ENCODE peak calls at places on chromosomes 12 and 14, in five cellular contexts. One of them, this sample, is unnamed.

GRCh38 chr12:5789469-5789968 is 155.5 kb downstream of the ANO2 start:
- DNase-seq in osteocyte: no peak
- DNase-seq in astrocyte of the spinal cord: no peak
- DNase-seq in type B pancreatic cell: no peak
- DNase-seq in WTC11: no peak
- DNase-seq in this sample: no peak

GRCh38 chr12:10584415-10584814 is 29.0 kb downstream of the MAGOHB start:
- DNase-seq in osteocyte: no peak
- DNase-seq in astrocyte of the spinal cord: peak; percentile 2
- DNase-seq in type B pancreatic cell: no peak
- DNase-seq in WTC11: no peak
- DNase-seq in this sample: no peak

GRCh38 chr12:20382117-20382516 is 13.8 kb downstream of the PDE3A start:
- DNase-seq in osteocyte: no peak
- DNase-seq in astrocyte of the spinal cord: no peak
- DNase-seq in type B pancreatic cell: no peak
- DNase-seq in WTC11: no peak
- DNase-seq in this sample: no peak

GRCh38 chr12:22284871-22285270 is 49.6 kb downstream of the ST8SIA1 start:
- DNase-seq in osteocyte: no peak
- DNase-seq in astrocyte of the spinal cord: no peak
- DNase-seq in type B pancreatic cell: no peak
- DNase-seq in WTC11: no peak
- DNase-seq in this sample: no peak

GRCh38 chr12:19018302-19018980 is 111.1 kb upstream of the PLEKHA5 start:
- DNase-seq in osteocyte: no peak
- DNase-seq in astrocyte of the spinal cord: peak; percentile 85
- DNase-seq in type B pancreatic cell: no peak
- DNase-seq in WTC11: no peak
- DNase-seq in this sample: no peak

GRCh38 chr12:125533434-125534029 is 468.3 kb downstream of the AACS start:
- DNase-seq in osteocyte: no peak
- DNase-seq in astrocyte of the spinal cord: peak; percentile 4
- DNase-seq in type B pancreatic cell: peak; percentile 80
- DNase-seq in WTC11: peak; percentile 86
- DNase-seq in this sample: no peak

GRCh38 chr12:122226366-122227222 is 742 bp upstream of the DIABLO start:
- DNase-seq in osteocyte: no peak
- DNase-seq in astrocyte of the spinal cord: no peak
- DNase-seq in type B pancreatic cell: no peak
- DNase-seq in WTC11: no peak
- DNase-seq in this sample: no peak

GRCh38 chr12:21296751-21297406 is 37.8 kb downstream of the SLCO1A2 start:
- DNase-seq in osteocyte: no peak
- DNase-seq in astrocyte of the spinal cord: peak; percentile 35
- DNase-seq in type B pancreatic cell: no peak
- DNase-seq in WTC11: no peak
- DNase-seq in this sample: no peak

GRCh38 chr14:28767851-28768548 is 1.4 kb downstream of the FOXG1 start:
- DNase-seq in osteocyte: no peak
- DNase-seq in astrocyte of the spinal cord: no peak
- DNase-seq in type B pancreatic cell: no peak
- DNase-seq in WTC11: peak; percentile 84
- DNase-seq in this sample: no peak

GRCh38 chr14:21924479-21924878 is 250.9 kb upstream of the OR4E1 start:
- DNase-seq in osteocyte: no peak
- DNase-seq in astrocyte of the spinal cord: no peak
- DNase-seq in type B pancreatic cell: no peak
- DNase-seq in WTC11: peak; percentile 18
- DNase-seq in this sample: no peak

GRCh38 chr12:6653987-6654386 is 6.8 kb upstream of the ACRBP start:
- DNase-seq in osteocyte: no peak
- DNase-seq in astrocyte of the spinal cord: no peak
- DNase-seq in type B pancreatic cell: no peak
- DNase-seq in WTC11: no peak
- DNase-seq in this sample: no peak

GRCh38 chr12:97181571-97182265 is 274.7 kb downstream of the NEDD1 start:
- DNase-seq in osteocyte: no peak
- DNase-seq in astrocyte of the spinal cord: no peak
- DNase-seq in type B pancreatic cell: no peak
- DNase-seq in WTC11: no peak
- DNase-seq in this sample: no peak

GRCh38 chr12:118011377-118011776 is 5.1 kb upstream of the RFC5 start:
- DNase-seq in osteocyte: no peak
- DNase-seq in astrocyte of the spinal cord: no peak
- DNase-seq in type B pancreatic cell: no peak
- DNase-seq in WTC11: no peak
- DNase-seq in this sample: no peak

GRCh38 chr14:33776871-33777270 is 174.0 kb downstream of the EGLN3 start:
- DNase-seq in osteocyte: no peak
- DNase-seq in astrocyte of the spinal cord: no peak
- DNase-seq in type B pancreatic cell: no peak
- DNase-seq in WTC11: no peak
- DNase-seq in this sample: no peak

GRCh38 chr14:80208426-80208950 is 2.8 kb downstream of the DIO2 start:
- DNase-seq in osteocyte: no peak
- DNase-seq in astrocyte of the spinal cord: no peak
- DNase-seq in type B pancreatic cell: no peak
- DNase-seq in WTC11: no peak
- DNase-seq in this sample: no peak

GRCh38 chr12:704516-705242 is 41.4 kb upstream of the NINJ2 start:
- DNase-seq in osteocyte: no peak
- DNase-seq in astrocyte of the spinal cord: no peak
- DNase-seq in type B pancreatic cell: no peak
- DNase-seq in WTC11: no peak
- DNase-seq in this sample: no peak

GRCh38 chr12:43988838-43989560 is 153.1 kb downstream of the TMEM117 start:
- DNase-seq in osteocyte: no peak
- DNase-seq in astrocyte of the spinal cord: no peak
- DNase-seq in type B pancreatic cell: no peak
- DNase-seq in WTC11: no peak
- DNase-seq in this sample: no peak

GRCh38 chr14:100221419-100222218 is 17.3 kb upstream of the YY1 start:
- DNase-seq in osteocyte: no peak
- DNase-seq in astrocyte of the spinal cord: peak; percentile 72
- DNase-seq in type B pancreatic cell: no peak
- DNase-seq in WTC11: peak; percentile 57
- DNase-seq in this sample: no peak

GRCh38 chr14:91207008-91207407 is 37.5 kb downstream of the GPR68 start:
- DNase-seq in osteocyte: no peak
- DNase-seq in astrocyte of the spinal cord: no peak
- DNase-seq in type B pancreatic cell: no peak
- DNase-seq in WTC11: no peak
- DNase-seq in this sample: no peak

GRCh38 chr12:79691299-79692248 is 810 bp upstream of the PAWR start:
- DNase-seq in osteocyte: no peak
- DNase-seq in astrocyte of the spinal cord: peak; percentile 93
- DNase-seq in type B pancreatic cell: no peak
- DNase-seq in WTC11: no peak
- DNase-seq in this sample: peak; percentile 79

GRCh38 chr12:8996682-8997405 is 7.5 kb downstream of the KLRG1 start:
- DNase-seq in osteocyte: no peak
- DNase-seq in astrocyte of the spinal cord: peak; percentile 28
- DNase-seq in type B pancreatic cell: no peak
- DNase-seq in WTC11: no peak
- DNase-seq in this sample: peak; percentile 9

GRCh38 chr12:1864456-1864855 is 44.1 kb downstream of the LRTM2 start:
- DNase-seq in osteocyte: peak; percentile 82
- DNase-seq in astrocyte of the spinal cord: no peak
- DNase-seq in type B pancreatic cell: no peak
- DNase-seq in WTC11: no peak
- DNase-seq in this sample: no peak

DNA sequence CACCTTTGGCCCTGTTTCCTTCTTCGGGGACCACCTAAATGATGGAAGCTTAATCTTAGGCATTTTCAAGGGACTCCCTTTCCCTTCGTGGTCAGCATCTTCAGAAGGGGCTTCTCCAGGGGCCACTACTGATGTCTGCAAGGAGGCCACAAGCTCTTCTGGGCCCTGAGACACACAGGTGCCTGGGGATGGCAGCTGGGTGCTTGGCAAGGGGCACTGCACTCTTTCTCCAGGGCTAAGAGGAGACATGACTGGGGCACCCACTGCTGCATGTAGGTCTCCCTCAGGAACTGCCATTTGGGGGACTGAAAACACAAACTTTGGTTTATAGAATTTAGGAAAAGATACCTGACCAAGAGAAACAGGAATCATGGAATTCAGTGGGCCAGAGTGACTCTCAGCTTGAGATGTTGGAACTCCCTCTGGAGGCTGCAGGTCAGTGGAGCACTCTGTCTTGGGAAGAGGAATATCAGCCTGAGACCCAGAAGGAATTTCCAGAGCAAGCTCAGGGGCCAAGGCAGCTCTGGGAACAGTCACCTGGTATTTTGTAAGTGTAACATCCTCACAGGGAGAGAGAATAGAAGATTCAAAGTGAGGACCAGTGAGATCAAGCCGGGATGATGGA is 16.0 kb downstream of the PLD4 start:
- DNase-seq in osteocyte: no peak
- DNase-seq in astrocyte of the spinal cord: no peak
- DNase-seq in type B pancreatic cell: no peak
- DNase-seq in WTC11: peak; percentile 9
- DNase-seq in this sample: no peak
- TF ChIP-seq CTCF in osteocyte: no peak
- TF ChIP-seq CTCF in astrocyte of the spinal cord: peak; percentile 10
- TF ChIP-seq CTCF in type B pancreatic cell: peak; percentile 21
- TF ChIP-seq CTCF in WTC11: no peak
- TF ChIP-seq CTCF in this sample: peak; percentile 19

GRCh38 chr12:48058771-48059170 is 47.1 kb downstream of the SENP1 start:
- DNase-seq in osteocyte: no peak
- DNase-seq in astrocyte of the spinal cord: no peak
- DNase-seq in type B pancreatic cell: no peak
- DNase-seq in WTC11: no peak
- DNase-seq in this sample: no peak

GRCh38 chr12:48063530-48063929 is 42.3 kb downstream of the SENP1 start:
- DNase-seq in osteocyte: no peak
- DNase-seq in astrocyte of the spinal cord: no peak
- DNase-seq in type B pancreatic cell: no peak
- DNase-seq in WTC11: no peak
- DNase-seq in this sample: no peak

GRCh38 chr12:48067250-48067938 is 38.5 kb downstream of the SENP1 start:
- DNase-seq in osteocyte: no peak
- DNase-seq in astrocyte of the spinal cord: no peak
- DNase-seq in type B pancreatic cell: no peak
- DNase-seq in WTC11: no peak
- DNase-seq in this sample: no peak

GRCh38 chr12:48060474-48060873 is 45.4 kb downstream of the SENP1 start:
- DNase-seq in osteocyte: no peak
- DNase-seq in astrocyte of the spinal cord: no peak
- DNase-seq in type B pancreatic cell: no peak
- DNase-seq in WTC11: no peak
- DNase-seq in this sample: no peak

DNA sequence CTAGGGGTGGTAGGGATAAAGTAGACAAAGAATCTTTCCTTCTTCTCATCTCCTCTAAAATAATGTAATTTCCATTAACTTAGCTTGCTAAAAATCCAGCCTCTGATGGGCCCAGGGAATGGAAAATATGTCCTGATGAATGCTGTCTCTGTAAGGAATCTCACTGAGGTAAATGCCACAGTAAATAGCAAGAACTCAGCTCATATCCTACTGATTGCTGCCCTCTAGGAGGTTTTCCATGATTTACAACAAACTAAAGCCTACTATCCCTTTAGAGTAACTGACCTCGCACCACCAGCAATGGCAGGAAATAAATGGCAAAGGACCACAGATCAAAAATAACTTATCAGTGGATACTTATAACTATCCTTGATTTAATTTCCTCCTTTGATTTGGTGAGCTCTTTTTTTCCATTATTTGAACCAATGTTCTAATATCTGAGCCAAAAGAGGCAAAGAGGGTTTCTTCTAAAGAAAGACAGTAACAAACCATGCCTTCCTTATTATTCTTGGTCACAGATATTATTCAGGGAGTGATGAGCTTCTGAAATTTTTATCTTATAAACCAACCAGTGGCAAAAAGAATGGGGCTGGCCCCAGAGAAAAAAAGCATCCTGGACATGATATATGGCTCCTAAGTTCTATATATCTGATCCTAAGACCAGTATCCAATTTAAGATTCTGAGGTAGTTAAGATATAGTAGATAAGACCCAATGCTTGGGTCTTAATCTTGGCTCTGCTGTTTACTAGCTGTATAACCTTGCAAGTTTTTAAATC is 43.7 kb downstream of the SENP1 start:
- DNase-seq in osteocyte: no peak
- DNase-seq in astrocyte of the spinal cord: no peak
- DNase-seq in type B pancreatic cell: no peak
- DNase-seq in WTC11: no peak
- DNase-seq in this sample: no peak
- TF ChIP-seq CTCF in osteocyte: no peak
- TF ChIP-seq CTCF in astrocyte of the spinal cord: no peak
- TF ChIP-seq CTCF in type B pancreatic cell: peak; percentile 65
- TF ChIP-seq CTCF in WTC11: no peak
- TF ChIP-seq CTCF in this sample: peak; percentile 20

DNA sequence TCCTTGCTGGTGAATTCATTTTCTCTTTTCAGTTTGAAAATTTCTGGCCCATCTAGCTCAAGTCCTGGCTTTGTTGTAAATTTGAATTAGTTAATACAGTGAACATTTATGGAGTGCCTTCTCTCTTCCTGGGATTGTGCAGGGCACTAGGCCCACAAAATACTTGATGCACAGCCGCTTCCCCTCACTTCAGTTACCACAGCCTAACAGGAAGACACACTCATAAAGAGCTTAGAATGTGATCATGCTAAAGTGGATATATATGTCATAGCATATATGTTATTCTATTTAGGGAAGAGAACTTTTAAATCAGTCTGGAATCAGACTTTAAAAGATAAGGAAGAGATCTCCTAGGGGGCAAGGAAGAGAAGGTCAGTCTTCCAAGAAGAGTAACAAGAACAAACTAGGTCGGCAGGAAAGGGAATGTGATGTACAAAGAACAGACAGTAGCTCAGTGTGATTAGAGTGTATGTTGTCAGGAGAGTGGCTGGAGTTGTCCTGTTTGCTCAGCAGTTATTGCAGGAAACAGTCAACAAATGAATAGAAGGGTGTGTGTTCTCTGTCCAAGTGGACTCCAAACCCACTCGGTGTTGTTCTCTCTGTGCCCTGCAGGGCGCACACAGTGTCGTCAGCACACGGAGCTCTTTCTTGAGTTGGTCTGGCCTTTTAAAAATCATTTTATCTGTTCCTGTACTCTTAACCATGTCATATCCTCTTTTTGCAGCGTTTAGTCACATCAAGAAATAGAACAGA is 74.4 kb downstream of the DAAM1 start:
- DNase-seq in osteocyte: no peak
- DNase-seq in astrocyte of the spinal cord: no peak
- DNase-seq in type B pancreatic cell: no peak
- DNase-seq in WTC11: peak; percentile 14
- DNase-seq in this sample: no peak
- TF ChIP-seq CTCF in osteocyte: no peak
- TF ChIP-seq CTCF in astrocyte of the spinal cord: no peak
- TF ChIP-seq CTCF in type B pancreatic cell: peak; percentile 61
- TF ChIP-seq CTCF in WTC11: peak; percentile 17
- TF ChIP-seq CTCF in this sample: peak; percentile 31

DNA sequence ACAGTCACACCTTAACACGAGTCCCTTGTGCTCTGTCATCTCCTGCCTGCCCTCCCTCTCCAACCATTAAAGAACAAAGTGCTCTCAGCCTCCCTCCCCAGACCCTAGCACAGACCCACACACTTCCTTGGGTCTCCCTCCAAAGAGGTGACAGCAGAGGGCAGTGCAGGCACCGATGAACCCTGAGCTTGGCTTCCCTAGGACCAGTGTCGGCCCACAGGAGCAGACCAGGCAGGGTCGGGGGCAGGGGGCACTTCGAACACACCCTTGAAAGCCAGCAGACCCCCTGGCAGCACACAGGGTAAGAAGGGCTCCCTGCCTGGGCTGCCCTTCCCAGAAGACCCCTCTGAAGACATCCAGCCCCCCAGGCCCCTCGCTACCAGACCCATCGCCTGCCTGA is 7.0 kb downstream of the CDK2AP1 start:
- DNase-seq in osteocyte: no peak
- DNase-seq in astrocyte of the spinal cord: no peak
- DNase-seq in type B pancreatic cell: no peak
- DNase-seq in WTC11: peak; percentile 62
- DNase-seq in this sample: no peak
- TF ChIP-seq CTCF in osteocyte: peak; percentile 10
- TF ChIP-seq CTCF in astrocyte of the spinal cord: peak; percentile 14
- TF ChIP-seq CTCF in type B pancreatic cell: peak; percentile 47
- TF ChIP-seq CTCF in WTC11: no peak
- TF ChIP-seq CTCF in this sample: peak; percentile 39

This sample was measured in epithelial cell of proximal tubule.